ENCODE peak calls at places on chromosomes 4 and X, in four cellular contexts. F, D, Z and S are unnamed samples.

GRCh38 chr4:38523524-38524448 is 140.2 kb upstream of the KLF3 start:
- DNase-seq in F (no peak), D (no peak), Z (no peak), S (no peak)

GRCh38 chr4:65597697-65598096 is 72.6 kb downstream of the EPHA5 start:
- DNase-seq in F (no peak), D (no peak), Z (no peak), S (no peak)

GRCh38 chr4:114519368-114519767 is 79.2 kb upstream of the UGT8 start:
- DNase-seq in F (no peak), D (no peak), Z (no peak), S (no peak)

GRCh38 chr4:38831653-38832052 is 25.0 kb downstream of the TLR6 start:
- DNase-seq in F (no peak), D (no peak), Z (no peak), S (no peak)

GRCh38 chr4:94455081-94455480 is 3.3 kb downstream of the PDLIM5 start:
- DNase-seq in F (no peak), D (no peak), Z (no peak), S (no peak)

GRCh38 chr4:20367446-20367845 is 115.7 kb downstream of the SLIT2 start:
- DNase-seq in F (no peak), D (no peak), Z (no peak), S (no peak)

GRCh38 chrX:103356023-103356798 is at the start of gene TCEAL9:
- DNase-seq in F (peak; percentile 71), D (no peak), Z (peak; percentile 29), S (peak; percentile 37)

GRCh38 chr4:140856692-140857091 is 100.5 kb upstream of the TBC1D9 start:
- DNase-seq in F (no peak), D (peak; percentile 51), Z (peak; percentile 86), S (no peak)

GRCh38 chr4:155629183-155629825 is 37.3 kb upstream of the GUCY1A1 start:
- DNase-seq in F (no peak), D (no peak), Z (no peak), S (no peak)

GRCh38 chr4:111362891-111363290 is 740.0 kb upstream of the PITX2 start:
- DNase-seq in F (no peak), D (no peak), Z (no peak), S (no peak)

GRCh38 chr4:37648084-37648817 is 37.9 kb downstream of the RELL1 start:
- DNase-seq in F (no peak), D (peak; percentile 31), Z (peak; percentile 77), S (peak; percentile 31)

GRCh38 chrX:44244008-44244407 is 99.5 kb downstream of the EFHC2 start:
- DNase-seq in F (peak; percentile 6), D (no peak), Z (peak; percentile 12), S (no peak)

GRCh38 chr4:143254479-143255216 is 69.9 kb downstream of the USP38 start:
- DNase-seq in F (no peak), D (peak; percentile 1), Z (no peak), S (no peak)

GRCh38 chr4:186844059-186844681 is 120.5 kb upstream of the FAT1 start:
- DNase-seq in F (no peak), D (no peak), Z (no peak), S (peak; percentile 24)

GRCh38 chr4:159395693-159396092 is 292.8 kb downstream of the RAPGEF2 start:
- DNase-seq in F (no peak), D (no peak), Z (no peak), S (no peak)

GRCh38 chrX:119466970-119467369 is 1.3 kb upstream of the SLC25A5 start:
- DNase-seq in F (no peak), D (no peak), Z (no peak), S (no peak)

GRCh38 chr4:48570646-48571220 is 80.7 kb downstream of the ZAR1 start:
- DNase-seq in F (no peak), D (no peak), Z (no peak), S (no peak)

GRCh38 chr4:74364649-74365491 is at the start of gene EREG:
- DNase-seq in F (peak; percentile 23), D (peak; percentile 50), Z (peak; percentile 74), S (no peak)

GRCh38 chr4:164807611-164808010 is 53.7 kb downstream of the SMIM31 start:
- DNase-seq in F (no peak), D (peak; percentile 49), Z (no peak), S (no peak)

GRCh38 chr4:138308421-138308820 is 66.3 kb upstream of the SLC7A11 start:
- DNase-seq in F (no peak), D (no peak), Z (no peak), S (no peak)

GRCh38 chrX:56462389-56462788 is 101.0 kb upstream of the UBQLN2 start:
- DNase-seq in F (no peak), D (no peak), Z (no peak), S (no peak)

GRCh38 chr4:957581-958313 is 15.6 kb downstream of the DGKQ start:
- DNase-seq in F (peak; percentile 21), D (no peak), Z (no peak), S (no peak)

GRCh38 chr4:105963461-105964400 is 68.5 kb downstream of the NPNT start:
- DNase-seq in F (no peak), D (no peak), Z (peak; percentile 24), S (no peak)

GRCh38 chrX:71935542-71935941 is 24.9 kb downstream of the NHSL2 start:
- DNase-seq in F (no peak), D (no peak), Z (no peak), S (no peak)

GRCh38 chr4:38615847-38616246 is 48.2 kb upstream of the KLF3 start:
- DNase-seq in F (no peak), D (no peak), Z (no peak), S (no peak)

GRCh38 chrX:9770319-9770718 is 4.7 kb upstream of the GPR143 start:
- DNase-seq in F (no peak), D (no peak), Z (no peak), S (peak; percentile 29)

DNA sequence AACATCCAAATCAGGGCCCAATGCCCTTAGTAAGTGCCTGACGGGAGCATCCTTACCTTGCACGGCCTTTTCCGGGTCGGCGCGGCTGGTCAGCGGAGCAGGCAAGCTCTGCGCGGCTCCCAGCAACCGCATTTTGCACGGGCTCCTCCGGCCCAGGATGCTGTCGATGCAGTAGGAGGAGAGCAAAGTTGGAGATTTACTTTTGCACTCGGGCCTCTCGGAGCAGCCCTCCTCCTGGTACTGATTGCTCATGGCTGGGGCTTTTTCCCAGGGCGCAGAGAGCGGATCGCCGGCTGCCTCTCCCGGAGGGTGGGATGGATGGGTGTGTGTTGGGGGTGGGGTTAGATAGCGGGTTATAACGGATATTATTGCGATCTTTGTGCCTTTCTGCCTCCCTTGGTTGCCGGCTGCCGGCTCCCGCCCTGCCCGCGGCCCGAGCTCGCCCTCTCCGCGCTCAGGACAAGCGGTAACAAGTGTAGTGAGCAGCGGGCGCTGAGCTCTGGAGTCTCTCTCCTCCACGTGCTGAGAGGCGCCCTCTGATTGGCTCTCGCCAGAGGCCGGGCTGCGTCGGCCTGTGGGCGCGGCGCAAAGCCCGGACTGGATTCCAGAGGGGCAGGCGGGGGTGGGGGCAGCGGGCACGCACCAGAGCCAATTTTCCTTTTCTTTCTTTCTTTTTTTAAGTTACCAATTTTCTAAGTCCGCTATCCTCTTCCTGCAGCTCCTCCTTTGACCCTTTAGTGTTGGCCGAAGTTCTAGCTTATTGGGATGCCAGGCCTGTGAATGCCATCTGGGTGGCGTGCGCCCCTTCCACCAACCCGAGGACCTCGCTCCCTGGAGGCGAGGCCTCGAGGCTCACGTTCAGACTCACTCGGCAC is at the start of gene ARX:
- DNase-seq in F (peak; percentile 90), D (no peak), Z (peak; percentile 55), S (no peak)
- TF ChIP-seq JUND in F (no peak), D (no peak), Z (no peak), S (no peak)

GRCh38 chr4:54643958-54644357 is 13.8 kb upstream of the KIT start:
- DNase-seq in F (no peak), D (no peak), Z (no peak), S (no peak)

GRCh38 chr4:54645830-54646229 is 11.9 kb upstream of the KIT start:
- DNase-seq in F (no peak), D (no peak), Z (no peak), S (no peak)

GRCh38 chr4:54643172-54643571 is 14.6 kb upstream of the KIT start:
- DNase-seq in F (no peak), D (no peak), Z (no peak), S (no peak)

GRCh38 chr4:54651050-54651449 is 6.7 kb upstream of the KIT start:
- DNase-seq in F (no peak), D (no peak), Z (no peak), S (no peak)

GRCh38 chr4:54647070-54647469 is 10.7 kb upstream of the KIT start:
- DNase-seq in F (no peak), D (no peak), Z (no peak), S (no peak)
- TF ChIP-seq JUND in F (no peak), D (no peak), Z (no peak), S (no peak)

GRCh38 chr4:59238212-59238611 is 1961.9 kb upstream of the ADGRL3 start:
- DNase-seq in F (no peak), D (no peak), Z (no peak), S (no peak)
- TF ChIP-seq JUND in F (no peak), D (no peak), Z (no peak), S (no peak)

GRCh38 chr4:26178874-26179273 is 141.9 kb upstream of the RBPJ start:
- DNase-seq in F (no peak), D (no peak), Z (no peak), S (no peak)
- TF ChIP-seq JUND in F (no peak), D (no peak), Z (no peak), S (no peak)

GRCh38 chrX:112341598-112341997 is 259.0 kb upstream of the TRPC5 start:
- DNase-seq in F (no peak), D (no peak), Z (no peak), S (no peak)
- TF ChIP-seq JUND in F (no peak), D (no peak), Z (no peak), S (no peak)

GRCh38 chrX:112738347-112739033 is 58.8 kb upstream of the LHFPL1 start:
- DNase-seq in F (no peak), D (no peak), Z (no peak), S (no peak)
- TF ChIP-seq JUND in F (no peak), D (no peak), Z (no peak), S (no peak)

DNA sequence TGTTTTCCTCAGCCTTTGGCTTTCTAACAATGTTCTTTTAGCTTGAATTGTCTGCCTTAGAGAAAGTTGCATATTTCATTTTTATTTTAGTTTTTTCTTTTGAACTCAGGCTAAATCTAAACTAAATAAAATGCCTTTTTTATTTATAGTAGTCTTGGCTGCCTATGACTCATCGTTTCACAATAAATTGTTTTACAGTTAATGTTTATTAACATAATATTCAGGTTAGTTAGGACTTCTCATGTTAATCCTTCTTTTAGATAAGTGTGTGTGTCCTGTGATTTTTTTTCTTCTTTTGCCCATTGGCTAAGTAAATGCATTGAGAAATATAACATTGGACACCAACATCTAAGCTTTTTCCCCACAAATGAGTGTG is 1.6 kb downstream of the RP2 start:
- DNase-seq in F (no peak), D (no peak), Z (no peak), S (no peak)
- TF ChIP-seq JUND in F (no peak), D (no peak), Z (no peak), S (no peak)

GRCh38 chrX:67604979-67605703 is 61.3 kb downstream of the AR start:
- DNase-seq in F (no peak), D (no peak), Z (no peak), S (no peak)
- TF ChIP-seq JUND in F (no peak), D (peak; percentile 35), Z (no peak), S (no peak)

GRCh38 chrX:115679460-115679859 is 118.5 kb downstream of the PLS3 start:
- DNase-seq in F (peak; percentile 61), D (no peak), Z (peak; percentile 7), S (peak; percentile 19)
- TF ChIP-seq JUND in F (no peak), D (no peak), Z (no peak), S (no peak)